ENCODE peak calls at places on chromosome 2, in five cellular contexts. One of them, this sample, is unnamed.
A peak's percentile ranks its signal among the peaks of the same experiment; 100 is the strongest.

GRCh38 chr2:102137138-102137537 is 5.4 kb upstream of the IL1R1 start:
- DNase-seq in fibroblast of pulmonary artery: no peak
- DNase-seq in right atrium auricular region: no peak
- DNase-seq in bronchial epithelial cell: peak; percentile 33
- DNase-seq in iris pigment epithelial cell: no peak
- DNase-seq in this sample: no peak

GRCh38 chr2:27931361-27931937 is 40.9 kb downstream of the BABAM2 start:
- DNase-seq in fibroblast of pulmonary artery: no peak
- DNase-seq in right atrium auricular region: no peak
- DNase-seq in bronchial epithelial cell: no peak
- DNase-seq in iris pigment epithelial cell: no peak
- DNase-seq in this sample: no peak

GRCh38 chr2:235170536-235171510 is 219.0 kb downstream of the SH3BP4 start:
- DNase-seq in fibroblast of pulmonary artery: peak; percentile 61
- DNase-seq in right atrium auricular region: no peak
- DNase-seq in bronchial epithelial cell: peak; percentile 61
- DNase-seq in iris pigment epithelial cell: peak; percentile 79
- DNase-seq in this sample: peak; percentile 55

GRCh38 chr2:118371500-118371899 is 283.2 kb downstream of the INSIG2 start:
- DNase-seq in fibroblast of pulmonary artery: peak; percentile 36
- DNase-seq in right atrium auricular region: no peak
- DNase-seq in bronchial epithelial cell: peak; percentile 33
- DNase-seq in iris pigment epithelial cell: peak; percentile 51
- DNase-seq in this sample: peak; percentile 25

GRCh38 chr2:149330127-149331022 is at the start of gene LYPD6:
- DNase-seq in fibroblast of pulmonary artery: peak; percentile 59
- DNase-seq in right atrium auricular region: peak; percentile 62
- DNase-seq in bronchial epithelial cell: peak; percentile 42
- DNase-seq in iris pigment epithelial cell: peak; percentile 70
- DNase-seq in this sample: peak; percentile 77

GRCh38 chr2:198861080-198861479 is 596.7 kb downstream of the SATB2 start:
- DNase-seq in fibroblast of pulmonary artery: no peak
- DNase-seq in right atrium auricular region: no peak
- DNase-seq in bronchial epithelial cell: no peak
- DNase-seq in iris pigment epithelial cell: no peak
- DNase-seq in this sample: no peak

GRCh38 chr2:26628561-26629345 is 12.4 kb downstream of the CIB4 start:
- DNase-seq in fibroblast of pulmonary artery: no peak
- DNase-seq in right atrium auricular region: no peak
- DNase-seq in bronchial epithelial cell: no peak
- DNase-seq in iris pigment epithelial cell: no peak
- DNase-seq in this sample: no peak

GRCh38 chr2:227154976-227155375 is 9.0 kb downstream of the COL4A4 start:
- DNase-seq in fibroblast of pulmonary artery: peak; percentile 72
- DNase-seq in right atrium auricular region: no peak
- DNase-seq in bronchial epithelial cell: peak; percentile 42
- DNase-seq in iris pigment epithelial cell: peak; percentile 92
- DNase-seq in this sample: no peak

GRCh38 chr2:233457356-233457755 is 103.1 kb downstream of the DGKD start:
- DNase-seq in fibroblast of pulmonary artery: no peak
- DNase-seq in right atrium auricular region: no peak
- DNase-seq in bronchial epithelial cell: no peak
- DNase-seq in iris pigment epithelial cell: no peak
- DNase-seq in this sample: no peak

This sample was measured in mucosa of descending colon.